ENCODE peak calls at places on chromosomes 11 and 22, in eight cellular contexts. V is type B pancreatic cell, G is adrenal gland, D is A549, J is testis, W is Peyer's patch, K is heart right ventricle, P is ovary. X is an unnamed sample.
A peak's percentile ranks its signal among the peaks of the same experiment; 100 is the strongest.

GRCh38 chr11:13277719-13278619 is at the start of gene BMAL1:
- DNase-seq in P (peak; percentile 67), J (peak; percentile 56), D (no peak), K (peak; percentile 73), W (peak; percentile 82), V (no peak), G (peak; percentile 43), X (peak; percentile 76)

GRCh38 chr22:49632199-49633009 is 195.3 kb downstream of the BRD1 start:
- DNase-seq in W (peak; percentile 57), J (peak; percentile 74), V (peak; percentile 83), G (peak; percentile 40), D (peak; percentile 55), P (peak; percentile 62), K (peak; percentile 68), X (no peak)

GRCh38 chr22:42399315-42400271 is 32.6 kb downstream of the NFAM1 start:
- DNase-seq in V (no peak), K (peak; percentile 30), J (peak; percentile 43), G (no peak), W (peak; percentile 82), P (no peak), D (no peak), X (no peak)

GRCh38 chr11:12245091-12245490 is 132.3 kb upstream of the PARVA start:
- DNase-seq in J (no peak), W (no peak), D (no peak), K (peak; percentile 37), V (no peak), G (no peak), P (no peak), X (no peak)

GRCh38 chr11:7898666-7899283 is 32.3 kb downstream of the OR10A6 start:
- DNase-seq in P (no peak), W (no peak), J (no peak), G (no peak), K (no peak), D (no peak), V (no peak), X (no peak)

GRCh38 chr11:28259177-28259843 is 151.1 kb downstream of the METTL15 start:
- DNase-seq in G (no peak), K (no peak), W (no peak), P (no peak), J (no peak), D (no peak), V (no peak), X (peak; percentile 36)

GRCh38 chr11:2588809-2589537 is 110.8 kb downstream of the KCNQ1OT1 start:
- DNase-seq in P (peak; percentile 13), W (peak; percentile 45), D (no peak), V (no peak), J (peak; percentile 9), K (peak; percentile 9), G (peak; percentile 8), X (no peak)

GRCh38 chr11:107999759-108000455 is 8.8 kb upstream of the CUL5 start:
- DNase-seq in J (no peak), G (no peak), W (no peak), K (no peak), P (no peak), D (peak; percentile 61), V (no peak), X (no peak)

GRCh38 chr11:11972148-11972547 is 36.3 kb downstream of the DKK3 start:
- DNase-seq in J (no peak), K (no peak), V (peak; percentile 64), W (no peak), D (no peak), P (no peak), G (no peak), X (no peak)

GRCh38 chr11:76615950-76616349 is 54.6 kb downstream of the LRRC32 start:
- DNase-seq in D (no peak), V (no peak), J (peak; percentile 60), W (peak; percentile 59), P (peak; percentile 54), G (peak; percentile 65), K (peak; percentile 82), X (no peak)

GRCh38 chr22:35629406-35630234 is 12.5 kb upstream of the MB start:
- DNase-seq in D (peak; percentile 93), V (no peak), G (peak; percentile 81), P (peak; percentile 86), W (peak; percentile 76), K (peak; percentile 40), J (peak; percentile 49), X (peak; percentile 81)

GRCh38 chr22:36377022-36377631 is 10.6 kb downstream of the MYH9 start:
- DNase-seq in W (peak; percentile 85), G (no peak), P (no peak), V (no peak), K (no peak), D (no peak), J (no peak), X (no peak)

GRCh38 chr22:25935266-25936058 is 193.5 kb downstream of the MYO18B start:
- DNase-seq in J (no peak), W (no peak), P (no peak), G (no peak), D (no peak), K (no peak), V (no peak), X (no peak)

GRCh38 chr22:38411016-38411415 is 44.0 kb downstream of the KCNJ4 start:
- DNase-seq in D (no peak), J (no peak), P (no peak), W (no peak), K (no peak), V (peak; percentile 7), G (no peak), X (no peak)
- TF ChIP-seq CTCF in D (no peak), J (no peak), P (no peak), W (no peak), K (no peak), V (no peak), G (no peak), X (no peak)

GRCh38 chr11:112509300-112509699 is 248.6 kb upstream of the PLET1 start:
- DNase-seq in K (no peak), W (no peak), V (no peak), J (no peak), P (no peak), D (no peak), G (no peak), X (no peak)

GRCh38 chr11:112504056-112504455 is 243.4 kb upstream of the PLET1 start:
- DNase-seq in D (no peak), V (no peak), K (no peak), W (no peak), J (no peak), P (no peak), G (no peak), X (no peak)

GRCh38 chr11:112503410-112503809 is 242.8 kb upstream of the PLET1 start:
- DNase-seq in J (no peak), V (no peak), W (no peak), P (no peak), K (no peak), G (no peak), D (no peak), X (no peak)

GRCh38 chr11:112506852-112507251 is 246.2 kb upstream of the PLET1 start:
- DNase-seq in W (no peak), J (no peak), P (no peak), K (no peak), V (no peak), D (no peak), G (no peak), X (no peak)

GRCh38 chr11:112507281-112507680 is 246.6 kb upstream of the PLET1 start:
- DNase-seq in J (no peak), K (no peak), V (no peak), W (no peak), P (no peak), G (no peak), D (no peak), X (no peak)
- TF ChIP-seq CTCF in J (no peak), K (no peak), V (no peak), W (no peak), P (no peak), G (no peak), D (no peak), X (no peak)

GRCh38 chr11:111851636-111852035 is 19.7 kb downstream of the ALG9 start:
- DNase-seq in V (no peak), W (no peak), G (no peak), D (no peak), P (no peak), J (no peak), K (no peak), X (no peak)
- TF ChIP-seq CTCF in V (peak; percentile 21), W (no peak), G (no peak), D (peak; percentile 25), P (no peak), J (peak; percentile 18), K (no peak), X (peak; percentile 10)

DNA sequence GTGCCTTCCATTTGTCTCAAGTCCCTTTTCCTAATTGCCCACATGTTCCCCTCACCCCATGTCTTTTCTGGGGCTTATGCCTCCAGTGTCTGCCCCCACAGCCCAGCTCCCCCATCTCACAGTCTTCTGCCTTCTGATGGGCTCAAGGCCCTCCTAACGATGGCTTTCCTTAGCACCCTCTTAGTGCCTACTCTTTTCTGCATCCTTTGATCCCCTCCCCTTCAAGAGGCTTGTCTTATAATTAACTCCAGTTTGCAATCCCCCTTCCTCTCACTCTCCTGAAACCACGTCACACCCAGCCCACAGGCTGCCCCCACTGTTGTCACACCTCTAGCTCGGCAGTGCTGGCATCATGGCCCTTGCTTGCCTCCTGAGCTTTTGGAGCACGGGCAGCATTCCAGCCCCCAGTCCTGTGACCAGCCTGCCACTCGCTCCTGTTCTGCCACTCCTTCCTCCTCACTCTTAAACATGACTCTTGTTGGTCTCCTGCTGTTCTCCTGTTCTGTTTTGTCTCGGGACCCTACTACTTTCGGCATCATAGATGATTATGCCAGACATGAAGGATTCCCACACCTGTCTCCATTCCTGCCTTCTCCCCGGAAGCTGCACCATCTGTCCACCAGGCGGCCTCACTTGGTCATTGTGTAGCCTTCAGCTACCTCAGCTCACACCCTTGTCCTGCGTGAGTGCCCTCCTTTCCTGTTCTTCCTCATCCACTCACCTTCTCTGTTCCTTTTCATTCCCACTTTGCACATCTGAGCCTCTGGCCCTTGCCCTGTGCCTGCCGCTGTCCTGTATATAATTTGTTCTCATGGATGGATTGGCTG is 26.1 kb downstream of the UBE2L3 start:
- DNase-seq in D (peak; percentile 31), J (no peak), K (peak; percentile 67), P (no peak), V (no peak), W (no peak), G (no peak), X (no peak)
- TF ChIP-seq CTCF in D (peak; percentile 21), J (no peak), K (no peak), P (no peak), V (peak; percentile 63), W (no peak), G (no peak), X (peak; percentile 21)

GRCh38 chr11:63738720-63739360 is 29.7 kb downstream of the ZFTA start:
- DNase-seq in G (peak; percentile 61), D (peak; percentile 83), J (peak; percentile 89), P (peak; percentile 72), V (no peak), W (peak; percentile 92), K (peak; percentile 41), X (peak; percentile 51)
- TF ChIP-seq CTCF in G (peak; percentile 83), D (peak; percentile 90), J (peak; percentile 99), P (peak; percentile 73), V (peak; percentile 98), W (peak; percentile 81), K (peak; percentile 89), X (peak; percentile 98)

DNA sequence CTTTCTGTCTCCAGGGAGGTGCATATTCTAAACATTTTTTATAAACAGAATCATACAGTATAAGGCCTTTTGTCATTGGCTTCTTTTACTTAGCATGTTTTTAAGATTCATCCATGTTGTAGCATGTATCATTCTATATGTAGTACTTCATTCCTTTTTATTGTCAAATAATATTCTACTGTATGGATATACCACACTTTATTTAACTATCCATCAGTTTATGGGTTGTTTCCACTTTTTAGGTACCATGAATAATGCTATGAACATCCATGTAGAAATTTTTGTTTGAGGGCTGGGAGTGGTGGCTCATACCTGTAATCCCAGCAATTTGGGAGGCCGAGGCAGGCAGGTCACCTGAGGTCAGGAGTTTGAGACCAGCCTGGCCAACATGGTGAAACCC is 73.1 kb downstream of the PHF21A start:
- DNase-seq in P (no peak), J (no peak), D (no peak), V (no peak), K (no peak), W (no peak), G (no peak), X (no peak)
- TF ChIP-seq CTCF in P (no peak), J (no peak), D (no peak), V (no peak), K (no peak), W (no peak), G (no peak), X (no peak)